ENCODE peak calls at places on chromosomes 5 and 9, in nine cellular contexts. B is T-cell; M is kidney; Y is germinal center; W is activated T-cell treated with anti-CD3 and anti-CD28 coated beads for 1 hour; D is kidney tubule cell; R is KBM-7; O is fibroblast of the conjunctiva; U is activated CD4-positive, alpha-beta T cell treated with anti-CD3 and anti-CD28 coated beads, Interleukin-2, amount 10 ng/mL, durations not matched to agents 7 days and 5 days. A is an unnamed sample.

GRCh38 chr5:40378431-40379175 is 301.1 kb upstream of the PTGER4 start:
- DNase-seq in M (no peak), B (no peak), U (no peak), R (peak; percentile 80), O (no peak), D (no peak), W (no peak), Y (no peak), A (no peak)

GRCh38 chr9:114350636-114351396 is 21.1 kb downstream of the ORM2 start:
- DNase-seq in U (no peak), O (no peak), W (no peak), M (peak; percentile 61), Y (no peak), R (no peak), D (no peak), B (no peak), A (no peak)

GRCh38 chr5:76733049-76733417 is 17.1 kb downstream of the F2R start:
- DNase-seq in O (no peak), D (no peak), Y (no peak), B (peak; percentile 72), U (peak; percentile 25), W (no peak), R (no peak), M (no peak), A (no peak)

GRCh38 chr5:119398713-119399492 is 43.1 kb downstream of the TNFAIP8 start:
- DNase-seq in Y (no peak), R (no peak), W (no peak), B (no peak), M (peak; percentile 87), O (no peak), U (no peak), D (peak; percentile 91), A (peak; percentile 82)

GRCh38 chr5:107772418-107773310 is 101.9 kb upstream of the EFNA5 start:
- DNase-seq in B (no peak), U (no peak), D (no peak), O (no peak), R (no peak), W (no peak), M (no peak), Y (no peak), A (no peak)

GRCh38 chr5:41009228-41009627 is 61.9 kb downstream of the MROH2B start:
- DNase-seq in Y (no peak), M (no peak), R (no peak), U (no peak), D (peak; percentile 87), W (no peak), O (no peak), B (no peak), A (no peak)

GRCh38 chr5:78675956-78676727 is 27.6 kb upstream of the LHFPL2 start:
- DNase-seq in O (no peak), W (no peak), U (no peak), D (no peak), R (no peak), Y (no peak), M (no peak), B (no peak), A (no peak)

GRCh38 chr5:158928405-158928804 is 171.3 kb downstream of the EBF1 start:
- DNase-seq in Y (no peak), U (no peak), B (no peak), W (no peak), O (no peak), R (no peak), D (no peak), M (no peak), A (no peak)

GRCh38 chr5:143085319-143085917 is 315.2 kb downstream of the ARHGAP26 start:
- DNase-seq in M (no peak), B (no peak), U (no peak), O (no peak), W (no peak), D (no peak), R (no peak), Y (no peak), A (no peak)

GRCh38 chr5:153445875-153446567 is 44.4 kb upstream of the GRIA1 start:
- DNase-seq in O (no peak), B (no peak), Y (no peak), M (no peak), U (no peak), W (no peak), D (no peak), R (no peak), A (no peak)

GRCh38 chr5:161256957-161257356 is 289.6 kb downstream of the GABRB2 start:
- DNase-seq in B (no peak), W (no peak), D (no peak), O (no peak), U (no peak), M (no peak), R (no peak), Y (no peak), A (no peak)

GRCh38 chr5:25858019-25858418 is 1180.4 kb downstream of the CDH9 start:
- DNase-seq in B (no peak), R (peak; percentile 15), O (no peak), Y (no peak), W (no peak), D (no peak), U (no peak), M (no peak), A (no peak)

GRCh38 chr9:78609471-78609870 is 312.5 kb downstream of the PSAT1 start:
- DNase-seq in R (no peak), O (no peak), M (no peak), W (no peak), D (no peak), Y (no peak), B (no peak), U (no peak), A (no peak)

GRCh38 chr5:83956386-83956785 is 235.7 kb upstream of the HAPLN1 start:
- DNase-seq in R (no peak), M (no peak), U (no peak), Y (no peak), B (no peak), W (no peak), O (no peak), D (no peak), A (no peak)

GRCh38 chr9:37575511-37575914 is 667 bp downstream of the FBXO10 start:
- DNase-seq in B (no peak), O (no peak), M (no peak), R (no peak), U (no peak), D (peak; percentile 11), W (no peak), Y (peak; percentile 43), A (no peak)

GRCh38 chr9:69295872-69296562 is 29.0 kb upstream of the ENTREP1 start:
- DNase-seq in B (no peak), W (no peak), U (no peak), R (no peak), Y (no peak), M (no peak), O (no peak), D (no peak), A (no peak)

GRCh38 chr5:144072518-144072927 is 97.9 kb downstream of the YIPF5 start:
- DNase-seq in R (no peak), B (no peak), O (peak; percentile 42), W (no peak), U (no peak), D (peak; percentile 40), Y (no peak), M (no peak), A (no peak)

GRCh38 chr5:158286827-158287226 is 427.9 kb upstream of the CLINT1 start:
- DNase-seq in O (no peak), D (no peak), R (no peak), M (no peak), U (no peak), B (no peak), W (no peak), Y (no peak), A (no peak)

GRCh38 chr9:91741529-91741928 is 208.5 kb downstream of the ROR2 start:
- DNase-seq in Y (no peak), O (no peak), D (peak; percentile 55), W (no peak), B (no peak), M (no peak), R (no peak), U (no peak), A (no peak)

GRCh38 chr5:119355244-119355635 is 579 bp upstream of the TNFAIP8 start:
- DNase-seq in M (peak; percentile 75), U (peak; percentile 44), B (no peak), Y (no peak), R (no peak), W (peak; percentile 29), D (peak; percentile 55), O (no peak), A (no peak)

GRCh38 chr5:10601246-10602030 is 37.6 kb downstream of the ANKRD33B start:
- DNase-seq in D (peak; percentile 89), O (peak; percentile 95), W (no peak), U (no peak), B (no peak), M (peak; percentile 95), Y (no peak), R (peak; percentile 20), A (peak; percentile 91)

GRCh38 chr5:52262844-52263243 is 524.9 kb upstream of the ITGA1 start:
- DNase-seq in O (no peak), R (no peak), W (no peak), M (no peak), Y (no peak), D (no peak), B (no peak), U (no peak), A (no peak)

GRCh38 chr9:109277451-109277850 is 43.4 kb downstream of the EPB41L4B start:
- DNase-seq in Y (no peak), B (no peak), O (no peak), W (no peak), D (no peak), R (no peak), M (no peak), U (no peak), A (no peak)

GRCh38 chr9:127537792-127538191 is 74.3 kb upstream of the STXBP1 start:
- DNase-seq in U (no peak), Y (no peak), R (no peak), O (no peak), B (no peak), W (no peak), D (no peak), M (no peak), A (no peak)

GRCh38 chr9:135070198-135070951 is 17.1 kb upstream of the OLFM1 start:
- DNase-seq in O (no peak), W (no peak), B (no peak), R (no peak), U (no peak), D (no peak), Y (no peak), M (peak; percentile 49), A (peak; percentile 47)

GRCh38 chr5:89703799-89704198 is 705.8 kb downstream of the CETN3 start:
- DNase-seq in D (peak; percentile 47), U (no peak), Y (no peak), O (no peak), R (no peak), B (no peak), M (no peak), W (no peak), A (no peak)

GRCh38 chr9:123283455-123283854 is 15.1 kb upstream of the STRBP start:
- DNase-seq in O (no peak), M (no peak), Y (no peak), B (no peak), W (no peak), D (no peak), R (no peak), U (no peak), A (no peak)

GRCh38 chr9:110799396-110799795 is 130.8 kb downstream of the MUSK start:
- DNase-seq in R (no peak), M (no peak), U (no peak), O (no peak), B (no peak), W (no peak), Y (no peak), D (no peak), A (no peak)

GRCh38 chr9:135334953-135335460 is 144.6 kb upstream of the PPP1R26 start:
- DNase-seq in U (no peak), O (no peak), W (no peak), M (peak; percentile 46), B (no peak), Y (no peak), D (no peak), R (no peak), A (peak; percentile 56)

GRCh38 chr5:68680376-68680775 is 413.4 kb upstream of the SLC30A5 start:
- DNase-seq in D (no peak), O (peak; percentile 43), M (no peak), B (no peak), R (no peak), Y (no peak), W (no peak), U (no peak), A (no peak)

GRCh38 chr9:135724186-135724797 is 22.3 kb downstream of the KCNT1 start:
- DNase-seq in O (no peak), Y (no peak), D (no peak), U (no peak), M (no peak), B (no peak), W (no peak), R (no peak), A (no peak)